ENCODE peak calls at places on chromosome 1, in ten cellular contexts. C is H54; Y is EH; G is amniotic epithelial cell; U is T-helper 22 cell; F is heart right ventricle; X is right cardiac atrium; L is NCI-H1417; K is Right ventricle myocardium inferior; W is activated CD4-positive, alpha-beta T cell treated with anti-CD3 and anti-CD28 coated beads, Interleukin-2, amount 50 U/mL, for 24 hours. M is an unnamed sample.

GRCh38 chr1:240468616-240469015 is 143.3 kb downstream of the GREM2 start:
- DNase-seq in C (no peak), Y (no peak), G (no peak), U (no peak), F (no peak), X (no peak), L (no peak), K (no peak), W (no peak), M (no peak)

GRCh38 chr1:87642581-87643129 is 314.0 kb downstream of the LMO4 start:
- DNase-seq in C (no peak), Y (peak; percentile 9), G (peak; percentile 13), U (no peak), F (no peak), X (no peak), L (peak; percentile 62), K (no peak), W (no peak), M (peak; percentile 95)

GRCh38 chr1:67149179-67149770 is 14.5 kb upstream of the C1orf141 start:
- DNase-seq in C (peak; percentile 51), Y (peak; percentile 83), G (peak; percentile 85), U (no peak), F (peak; percentile 22), X (peak; percentile 65), L (peak; percentile 51), K (no peak), W (no peak), M (peak; percentile 70)

GRCh38 chr1:234495231-234495990 is 16.4 kb upstream of the TARBP1 start:
- DNase-seq in C (peak; percentile 27), Y (peak; percentile 97), G (peak; percentile 89), U (no peak), F (no peak), X (no peak), L (no peak), K (no peak), W (no peak), M (no peak)

GRCh38 chr1:246592695-246593094 is 26.4 kb downstream of the CNST start:
- DNase-seq in C (no peak), Y (peak; percentile 98), G (no peak), U (no peak), F (no peak), X (no peak), L (no peak), K (no peak), W (no peak), M (no peak)

GRCh38 chr1:173400387-173400995 is 76.6 kb upstream of the PRDX6 start:
- DNase-seq in C (no peak), Y (no peak), G (no peak), U (no peak), F (no peak), X (no peak), L (no peak), K (no peak), W (no peak), M (no peak)

GRCh38 chr1:201605385-201605747 is 66.4 kb downstream of the NAV1 start:
- DNase-seq in C (no peak), Y (peak; percentile 52), G (peak; percentile 33), U (no peak), F (no peak), X (no peak), L (no peak), K (no peak), W (no peak), M (no peak)

GRCh38 chr1:38228718-38229117 is 182.1 kb upstream of the POU3F1 start:
- DNase-seq in C (no peak), Y (no peak), G (no peak), U (no peak), F (no peak), X (no peak), L (no peak), K (no peak), W (no peak), M (no peak)

GRCh38 chr1:117512728-117513321 is 93.0 kb upstream of the TENT5C start:
- DNase-seq in C (no peak), Y (peak; percentile 41), G (peak; percentile 23), U (no peak), F (no peak), X (no peak), L (no peak), K (no peak), W (no peak), M (peak; percentile 16)

GRCh38 chr1:36448530-36449051 is 1.7 kb downstream of the OSCP1 start:
- DNase-seq in C (no peak), Y (no peak), G (no peak), U (no peak), F (no peak), X (no peak), L (no peak), K (no peak), W (no peak), M (peak; percentile 65)